ENCODE peak calls at places on chromosomes 16 and 17, in seven cellular contexts. X is effector memory CD4-positive, alpha-beta T cell; A is CD4-positive, alpha-beta T cell; S is lung; V is cardiac muscle cell; K is mesendoderm; W is SJCRH30. N is an unnamed sample.

GRCh38 chr17:39791296-39791992 is 53.7 kb downstream of the GRB7 start:
- DNase-seq in X (peak), A (no peak), S (no peak), V (no peak), K (peak), W (no peak), N (no peak)

GRCh38 chr17:54280741-54281140 is 458.0 kb downstream of the KIF2B start:
- DNase-seq in X (no peak), A (no peak), S (no peak), V (no peak), K (no peak), W (no peak), N (no peak)

GRCh38 chr16:19589771-19590302 is 34.3 kb downstream of the VPS35L start:
- DNase-seq in X (no peak), A (no peak), S (no peak), V (peak), K (no peak), W (no peak), N (no peak)

GRCh38 chr17:39934324-39934723 is 6.8 kb downstream of the LRRC3C start:
- DNase-seq in X (no peak), A (no peak), S (no peak), V (no peak), K (no peak), W (no peak), N (no peak)

GRCh38 chr16:71338632-71339031 is 19.9 kb upstream of the CALB2 start:
- DNase-seq in X (no peak), A (no peak), S (no peak), V (no peak), K (no peak), W (no peak), N (no peak)

GRCh38 chr17:29760771-29761682 is 138.3 kb upstream of the CORO6 start:
- DNase-seq in X (peak), A (peak), S (peak), V (peak), K (peak), W (peak), N (peak)

GRCh38 chr16:29990883-29991570 is 4.4 kb downstream of the HIRIP3 start:
- DNase-seq in X (no peak), A (no peak), S (no peak), V (no peak), K (no peak), W (no peak), N (no peak)

GRCh38 chr17:42660692-42661345 is 1.7 kb downstream of the TUBG2 start:
- DNase-seq in X (no peak), A (no peak), S (no peak), V (peak), K (peak), W (no peak), N (peak)

GRCh38 chr16:87963400-87963799 is 12.2 kb downstream of the BANP start:
- DNase-seq in X (peak), A (peak), S (no peak), V (peak), K (no peak), W (no peak), N (no peak)

GRCh38 chr17:50301891-50302584 is 27.8 kb downstream of the TMEM92 start:
- DNase-seq in X (no peak), A (no peak), S (no peak), V (no peak), K (no peak), W (no peak), N (no peak)

GRCh38 chr17:64159051-64159590 is 29.2 kb upstream of the ERN1 start:
- DNase-seq in X (no peak), A (no peak), S (no peak), V (no peak), K (no peak), W (no peak), N (no peak)

GRCh38 chr17:44043326-44043725 is 23.1 kb downstream of the LSM12 start:
- DNase-seq in X (no peak), A (no peak), S (no peak), V (peak), K (no peak), W (no peak), N (no peak)

GRCh38 chr16:55989569-55989907 is 114.4 kb upstream of the CES5A start:
- DNase-seq in X (no peak), A (no peak), S (no peak), V (no peak), K (no peak), W (no peak), N (no peak)

GRCh38 chr17:72152392-72152727 is 31.5 kb downstream of the SOX9 start:
- DNase-seq in X (no peak), A (no peak), S (no peak), V (peak), K (no peak), W (no peak), N (no peak)

GRCh38 chr16:2085669-2086068 is 37.9 kb downstream of the TSC2 start:
- DNase-seq in X (no peak), A (no peak), S (no peak), V (no peak), K (no peak), W (no peak), N (no peak)
- H3K27ac ChIP-seq in X (no peak), A (no peak), S (peak), V (no peak), K (no peak), W (no peak), N (no peak)

DNA sequence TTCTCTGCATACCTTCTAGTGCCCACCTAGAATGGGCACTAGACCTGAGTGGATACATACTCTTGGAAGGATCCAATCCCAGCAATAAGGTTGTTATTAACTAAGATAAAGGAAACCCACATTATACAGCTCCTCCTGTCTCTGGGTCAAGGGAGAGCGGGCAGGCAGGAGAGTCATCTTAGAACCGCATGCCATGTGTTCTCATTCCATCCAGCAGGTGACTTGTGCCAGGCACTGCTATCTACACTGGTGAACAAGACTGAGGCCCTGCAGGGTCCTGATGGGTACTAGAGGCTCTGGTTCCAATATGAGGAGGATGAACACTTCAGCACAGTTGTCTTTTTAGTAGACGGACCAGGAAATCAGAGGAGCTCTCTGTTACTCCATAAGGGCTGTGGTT is 5.9 kb upstream of the CD300H start:
- DNase-seq in X (no peak), A (no peak), S (no peak), V (no peak), K (peak), W (no peak), N (no peak)
- H3K27ac ChIP-seq in X (no peak), A (no peak), S (no peak), V (no peak), K (no peak), W (no peak), N (no peak)

GRCh38 chr16:4771646-4772045 is 4.7 kb upstream of the ZNF500 start:
- DNase-seq in X (no peak), A (no peak), S (no peak), V (no peak), K (no peak), W (peak), N (no peak)

GRCh38 chr16:4766875-4767628 is at the start of gene ZNF500:
- DNase-seq in X (peak), A (peak), S (peak), V (peak), K (peak), W (peak), N (peak)

GRCh38 chr16:4767872-4768548 is 1.0 kb upstream of the ZNF500 start:
- DNase-seq in X (peak), A (no peak), S (no peak), V (peak), K (no peak), W (no peak), N (no peak)

GRCh38 chr16:4769306-4769638 is 2.3 kb upstream of the ZNF500 start:
- DNase-seq in X (no peak), A (no peak), S (no peak), V (no peak), K (no peak), W (no peak), N (no peak)

GRCh38 chr16:4768549-4769305 is 1.8 kb upstream of the ZNF500 start:
- DNase-seq in X (peak), A (peak), S (peak), V (peak), K (peak), W (peak), N (peak)
- H3K27ac ChIP-seq in X (peak), A (no peak), S (peak), V (peak), K (no peak), W (no peak), N (peak)

DNA sequence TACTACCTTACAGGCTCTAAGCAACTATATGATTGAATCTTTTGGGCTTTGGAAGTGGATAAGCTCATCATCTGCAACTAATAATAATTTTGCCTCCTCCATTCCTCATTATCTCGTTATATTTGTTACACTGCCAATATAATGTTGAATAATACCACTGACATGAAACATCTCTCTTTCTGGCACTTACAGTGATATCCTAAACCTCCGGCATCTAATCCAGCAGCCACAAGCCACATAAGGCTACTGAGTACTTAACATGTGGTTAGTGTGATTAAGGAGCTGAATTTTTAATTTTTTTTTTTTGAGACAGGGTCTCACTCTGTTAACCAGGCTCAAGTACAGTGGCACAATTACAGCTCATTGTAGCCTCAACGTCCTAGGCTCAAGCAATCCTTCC is 9.6 kb downstream of the CDC42EP4 start:
- DNase-seq in X (no peak), A (no peak), S (no peak), V (peak), K (no peak), W (no peak), N (no peak)
- H3K27ac ChIP-seq in X (no peak), A (no peak), S (no peak), V (no peak), K (no peak), W (no peak), N (peak)

GRCh38 chr16:11675561-11676511 is 7.6 kb downstream of the SNN start:
- DNase-seq in X (no peak), A (no peak), S (no peak), V (no peak), K (peak), W (peak), N (no peak)
- H3K27ac ChIP-seq in X (no peak), A (no peak), S (peak), V (peak), K (no peak), W (peak), N (no peak)

GRCh38 chr16:16003719-16004313 is 54.4 kb downstream of the ABCC1 start:
- DNase-seq in X (no peak), A (no peak), S (no peak), V (no peak), K (no peak), W (no peak), N (no peak)
- H3K27ac ChIP-seq in X (no peak), A (no peak), S (no peak), V (no peak), K (no peak), W (peak), N (peak)

GRCh38 chr16:14320406-14320805 is 249.3 kb downstream of the MRTFB start:
- DNase-seq in X (no peak), A (no peak), S (no peak), V (no peak), K (no peak), W (no peak), N (no peak)

GRCh38 chr16:14324581-14324980 is 253.5 kb downstream of the MRTFB start:
- DNase-seq in X (no peak), A (no peak), S (no peak), V (peak), K (no peak), W (no peak), N (no peak)

GRCh38 chr16:14325502-14325901 is 254.4 kb downstream of the MRTFB start:
- DNase-seq in X (no peak), A (no peak), S (no peak), V (no peak), K (no peak), W (no peak), N (no peak)

GRCh38 chr16:14321542-14321941 is 250.4 kb downstream of the MRTFB start:
- DNase-seq in X (no peak), A (no peak), S (no peak), V (no peak), K (peak), W (no peak), N (no peak)

GRCh38 chr16:14322186-14322585 is 251.1 kb downstream of the MRTFB start:
- DNase-seq in X (no peak), A (no peak), S (no peak), V (no peak), K (no peak), W (no peak), N (no peak)
- H3K27ac ChIP-seq in X (no peak), A (no peak), S (no peak), V (no peak), K (no peak), W (no peak), N (no peak)

GRCh38 chr17:41548844-41549595 is 20.9 kb upstream of the KRT19 start:
- DNase-seq in X (peak), A (peak), S (peak), V (peak), K (peak), W (peak), N (peak)
- H3K27ac ChIP-seq in X (no peak), A (no peak), S (peak), V (no peak), K (no peak), W (no peak), N (peak)

DNA sequence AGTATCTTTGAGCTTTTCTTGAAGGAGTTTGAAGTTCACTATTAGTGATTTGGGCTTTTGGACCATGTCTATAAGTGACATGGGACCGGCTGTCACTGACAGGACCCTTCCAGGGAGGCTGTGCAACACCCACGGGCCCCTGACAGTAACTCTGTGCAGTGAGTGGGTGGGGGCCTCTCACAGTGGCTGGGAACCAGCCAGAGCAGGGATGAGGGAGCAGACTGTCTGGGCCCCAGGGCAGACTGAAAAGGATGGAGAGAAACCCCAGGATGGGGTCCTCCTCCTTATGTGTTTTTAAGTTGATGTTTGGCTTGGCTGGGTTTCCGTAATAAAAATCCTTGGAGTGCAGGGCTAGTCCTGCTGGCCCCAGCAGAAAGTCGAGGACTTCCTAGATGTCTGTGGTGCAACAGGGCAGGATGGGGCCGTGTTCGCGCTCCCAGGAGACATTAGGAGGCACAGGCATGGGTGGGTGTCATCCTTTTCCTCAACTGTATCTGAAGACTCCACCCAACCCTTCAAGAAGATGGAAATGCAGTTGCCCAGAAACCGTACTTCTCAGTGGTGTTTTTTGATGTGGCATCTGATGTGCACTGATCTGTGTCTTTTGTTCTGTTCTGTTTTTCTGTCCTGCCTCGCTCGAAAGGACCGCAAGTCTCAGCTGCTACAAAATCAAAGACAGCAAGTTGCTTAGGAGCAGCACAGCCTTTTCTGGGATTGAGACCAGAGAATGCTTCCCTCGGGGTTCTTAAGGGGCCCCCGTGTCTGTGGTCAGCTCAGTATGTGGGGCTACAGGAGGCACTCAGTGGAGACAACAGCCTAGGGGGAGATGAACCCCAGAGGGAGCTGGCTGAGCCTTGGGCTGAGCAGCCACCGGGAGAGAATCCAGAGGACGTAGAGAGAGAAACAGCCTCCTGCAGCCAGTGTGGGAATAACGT is 24.2 kb downstream of the PLD6 start:
- DNase-seq in X (no peak), A (peak), S (no peak), V (no peak), K (no peak), W (no peak), N (no peak)
- H3K27ac ChIP-seq in X (peak), A (peak), S (no peak), V (peak), K (no peak), W (no peak), N (peak)

GRCh38 chr17:28390563-28390962 is 15.4 kb downstream of the SLC46A1 start:
- DNase-seq in X (no peak), A (no peak), S (no peak), V (no peak), K (no peak), W (no peak), N (no peak)
- H3K27ac ChIP-seq in X (no peak), A (no peak), S (no peak), V (no peak), K (no peak), W (no peak), N (no peak)

N was measured in ascending aorta.